ENCODE peak calls at places on chromosome 13, in seven cellular contexts. K is activated CD4-positive, alpha-beta T cell treated with anti-CD3 and anti-CD28 coated beads, Interleukin-2, amount 50 U/mL, for 24 hours; G is NK-92 treated with Interleukin-12 subunit alpha and Interleukin-12 subunit beta, amount 100 ng/mL, for 24 hours; S is choroid plexus epithelial cell; Z is non-pigmented ciliary epithelial cell; I is SHP77; J is NAMALWA. M is an unnamed sample.

GRCh38 chr13:95882121-95882520 is 171.1 kb downstream of the UGGT2 start:
- DNase-seq in K (no peak), G (no peak), S (no peak), Z (no peak), I (no peak), J (no peak), M (no peak)

GRCh38 chr13:29515372-29515771 is 80.1 kb downstream of the SLC7A1 start:
- DNase-seq in K (no peak), G (no peak), S (no peak), Z (no peak), I (no peak), J (no peak), M (peak; percentile 83)

GRCh38 chr13:110306340-110306959 is 507 bp downstream of the COL4A1 start:
- DNase-seq in K (no peak), G (no peak), S (peak; percentile 68), Z (no peak), I (no peak), J (no peak), M (peak; percentile 48)

GRCh38 chr13:110287031-110287828 is 19.7 kb downstream of the COL4A1 start:
- DNase-seq in K (no peak), G (no peak), S (no peak), Z (no peak), I (no peak), J (no peak), M (peak; percentile 91)

GRCh38 chr13:114025432-114026127 is 51.7 kb upstream of the C13orf46 start:
- DNase-seq in K (no peak), G (no peak), S (peak; percentile 95), Z (no peak), I (no peak), J (peak; percentile 58), M (peak; percentile 72)

GRCh38 chr13:73849292-73849691 is 284.9 kb downstream of the KLF12 start:
- DNase-seq in K (no peak), G (no peak), S (peak; percentile 80), Z (no peak), I (no peak), J (peak; percentile 55), M (peak; percentile 46)

GRCh38 chr13:30895773-30896172 is 10.3 kb upstream of the MEDAG start:
- DNase-seq in K (no peak), G (no peak), S (peak; percentile 97), Z (peak; percentile 78), I (no peak), J (no peak), M (peak; percentile 56)

GRCh38 chr13:72820156-72820897 is 38.4 kb downstream of the PIBF1 start:
- DNase-seq in K (no peak), G (no peak), S (peak; percentile 30), Z (peak; percentile 69), I (no peak), J (no peak), M (peak; percentile 55)

GRCh38 chr13:73259061-73259908 is 200.5 kb downstream of the KLF5 start:
- DNase-seq in K (no peak), G (no peak), S (no peak), Z (no peak), I (no peak), J (no peak), M (no peak)

GRCh38 chr13:37460211-37460610 is 138.4 kb downstream of the POSTN start:
- DNase-seq in K (no peak), G (no peak), S (no peak), Z (no peak), I (no peak), J (no peak), M (no peak)

GRCh38 chr13:31274345-31274870 is 74.6 kb downstream of the B3GLCT start:
- DNase-seq in K (no peak), G (no peak), S (peak; percentile 81), Z (peak; percentile 11), I (no peak), J (no peak), M (no peak)

GRCh38 chr13:97275265-97275664 is 53.1 kb downstream of the MBNL2 start:
- DNase-seq in K (no peak), G (no peak), S (peak; percentile 91), Z (peak; percentile 65), I (no peak), J (no peak), M (peak; percentile 75)

GRCh38 chr13:50509167-50509566 is 334.3 kb downstream of the DLEU7 start:
- DNase-seq in K (no peak), G (no peak), S (no peak), Z (no peak), I (no peak), J (no peak), M (no peak)

GRCh38 chr13:107586216-107586615 is 629.1 kb downstream of the LIG4 start:
- DNase-seq in K (no peak), G (no peak), S (peak; percentile 33), Z (no peak), I (no peak), J (no peak), M (no peak)

GRCh38 chr13:38693168-38693567 is 6.3 kb downstream of the FREM2 start:
- DNase-seq in K (no peak), G (no peak), S (no peak), Z (no peak), I (no peak), J (no peak), M (no peak)

GRCh38 chr13:65965496-65965895 is 1264.6 kb downstream of the PCDH9 start:
- DNase-seq in K (no peak), G (no peak), S (peak; percentile 75), Z (no peak), I (no peak), J (no peak), M (peak; percentile 0)

GRCh38 chr13:45219123-45219891 is 18.5 kb upstream of the KCTD4 start:
- DNase-seq in K (no peak), G (no peak), S (peak; percentile 31), Z (no peak), I (no peak), J (no peak), M (peak; percentile 54)

GRCh38 chr13:51811046-51811445 is 7.1 kb upstream of the DHRS12 start:
- DNase-seq in K (no peak), G (no peak), S (no peak), Z (no peak), I (no peak), J (peak; percentile 40), M (no peak)

GRCh38 chr13:23921451-23921888 is 24.2 kb upstream of the C1QTNF9B start:
- DNase-seq in K (no peak), G (no peak), S (peak; percentile 76), Z (no peak), I (peak; percentile 20), J (peak; percentile 55), M (peak; percentile 37)

GRCh38 chr13:52830946-52831345 is 17.5 kb downstream of the PCDH8 start:
- DNase-seq in K (no peak), G (no peak), S (peak; percentile 5), Z (peak; percentile 61), I (no peak), J (no peak), M (peak; percentile 12)

GRCh38 chr13:51689597-51689996 is 105.3 kb downstream of the WDFY2 start:
- DNase-seq in K (no peak), G (no peak), S (no peak), Z (no peak), I (no peak), J (no peak), M (peak; percentile 23)

GRCh38 chr13:62321139-62321538 is 905.5 kb upstream of the PCDH20 start:
- DNase-seq in K (no peak), G (no peak), S (no peak), Z (no peak), I (no peak), J (no peak), M (no peak)

GRCh38 chr13:112587359-112587766 is 590 bp downstream of the TUBGCP3 start:
- DNase-seq in K (peak; percentile 49), G (peak; percentile 75), S (peak; percentile 80), Z (peak; percentile 41), I (peak; percentile 70), J (peak; percentile 86), M (peak; percentile 86)

GRCh38 chr13:33284016-33284415 is 1.5 kb downstream of the STARD13 start:
- DNase-seq in K (no peak), G (no peak), S (peak; percentile 55), Z (no peak), I (no peak), J (no peak), M (no peak)

GRCh38 chr13:98842074-98842473 is 89.6 kb upstream of the SLC15A1 start:
- DNase-seq in K (no peak), G (no peak), S (no peak), Z (no peak), I (peak; percentile 96), J (peak; percentile 34), M (no peak)

GRCh38 chr13:92967923-92968322 is 258.7 kb upstream of the GPC6 start:
- DNase-seq in K (no peak), G (no peak), S (peak; percentile 31), Z (no peak), I (no peak), J (no peak), M (no peak)

GRCh38 chr13:25802579-25802978 is 249.2 kb downstream of the SHISA2 start:
- DNase-seq in K (no peak), G (no peak), S (no peak), Z (no peak), I (no peak), J (no peak), M (no peak)

GRCh38 chr13:105982219-105982618 is 553.2 kb downstream of the EFNB2 start:
- DNase-seq in K (no peak), G (no peak), S (no peak), Z (no peak), I (no peak), J (no peak), M (no peak)

GRCh38 chr13:52926971-52927370 is 78.5 kb upstream of the PCDH8 start:
- DNase-seq in K (no peak), G (no peak), S (no peak), Z (no peak), I (no peak), J (no peak), M (no peak)